ENCODE peak calls at places on chromosome 21, in five cellular contexts. One of them, this sample, is unnamed.

GRCh38 chr21:24023402-24023801 is 1583.9 kb downstream of the MRPL39 start:
- DNase-seq in CD4-positive, alpha-beta T cell: no peak
- DNase-seq in hypothalamus: no peak
- DNase-seq in SK-N-DZ: peak
- DNase-seq in T-helper 1 cell: no peak
- DNase-seq in this sample: no peak

GRCh38 chr21:32712043-32712442 is 15.8 kb downstream of the SYNJ1 start:
- DNase-seq in CD4-positive, alpha-beta T cell: no peak
- DNase-seq in T-helper 1 cell: no peak
- DNase-seq in SK-N-DZ: no peak
- DNase-seq in hypothalamus: no peak
- DNase-seq in this sample: no peak

GRCh38 chr21:33844104-33844889 is 71.3 kb downstream of the ATP5PO start:
- DNase-seq in CD4-positive, alpha-beta T cell: no peak
- DNase-seq in hypothalamus: no peak
- DNase-seq in SK-N-DZ: no peak
- DNase-seq in T-helper 1 cell: no peak
- DNase-seq in this sample: no peak

GRCh38 chr21:20330652-20331051 is 667.6 kb upstream of the NCAM2 start:
- DNase-seq in hypothalamus: no peak
- DNase-seq in T-helper 1 cell: no peak
- DNase-seq in CD4-positive, alpha-beta T cell: no peak
- DNase-seq in SK-N-DZ: no peak
- DNase-seq in this sample: no peak

GRCh38 chr21:37574316-37574715 is 207.7 kb downstream of the DYRK1A start:
- DNase-seq in SK-N-DZ: no peak
- DNase-seq in CD4-positive, alpha-beta T cell: no peak
- DNase-seq in hypothalamus: no peak
- DNase-seq in T-helper 1 cell: no peak
- DNase-seq in this sample: no peak

GRCh38 chr21:30463713-30464112 is 16.5 kb downstream of the KRTAP19-1 start:
- DNase-seq in hypothalamus: no peak
- DNase-seq in CD4-positive, alpha-beta T cell: no peak
- DNase-seq in SK-N-DZ: peak
- DNase-seq in T-helper 1 cell: no peak
- DNase-seq in this sample: no peak

GRCh38 chr21:25963186-25963585 is 207.4 kb downstream of the APP start:
- DNase-seq in hypothalamus: no peak
- DNase-seq in T-helper 1 cell: no peak
- DNase-seq in CD4-positive, alpha-beta T cell: no peak
- DNase-seq in SK-N-DZ: no peak
- DNase-seq in this sample: no peak

GRCh38 chr21:32190491-32191144 is 88.2 kb downstream of the MIS18A start:
- DNase-seq in hypothalamus: no peak
- DNase-seq in T-helper 1 cell: no peak
- DNase-seq in CD4-positive, alpha-beta T cell: no peak
- DNase-seq in SK-N-DZ: no peak
- DNase-seq in this sample: no peak

GRCh38 chr21:41142051-41142795 is 25.7 kb upstream of the BACE2 start:
- DNase-seq in hypothalamus: peak
- DNase-seq in T-helper 1 cell: no peak
- DNase-seq in SK-N-DZ: no peak
- DNase-seq in CD4-positive, alpha-beta T cell: no peak
- DNase-seq in this sample: peak

GRCh38 chr21:44356636-44357035 is 3.2 kb downstream of the TRPM2 start:
- DNase-seq in SK-N-DZ: no peak
- DNase-seq in hypothalamus: no peak
- DNase-seq in CD4-positive, alpha-beta T cell: no peak
- DNase-seq in T-helper 1 cell: no peak
- DNase-seq in this sample: no peak

GRCh38 chr21:39350094-39351006 is 1.5 kb upstream of the HMGN1 start:
- DNase-seq in CD4-positive, alpha-beta T cell: no peak
- DNase-seq in hypothalamus: no peak
- DNase-seq in SK-N-DZ: no peak
- DNase-seq in T-helper 1 cell: no peak
- DNase-seq in this sample: no peak

GRCh38 chr21:26389971-26390641 is 183.0 kb downstream of the CYYR1 start:
- DNase-seq in SK-N-DZ: no peak
- DNase-seq in hypothalamus: no peak
- DNase-seq in CD4-positive, alpha-beta T cell: no peak
- DNase-seq in T-helper 1 cell: no peak
- DNase-seq in this sample: no peak

This sample was measured in dorsolateral prefrontal cortex.